ENCODE peak calls at places on chromosomes 12 and 14, in four cellular contexts. A, R, S and J are unnamed samples.

GRCh38 chr12:31325524-31325875 is 450 bp downstream of the SINHCAF start:
- DNase-seq in R (no peak), A (no peak), S (no peak), J (no peak)

GRCh38 chr12:109772622-109773321 is 59.1 kb downstream of the FAM222A start:
- DNase-seq in S (no peak), A (no peak), R (no peak), J (no peak)

GRCh38 chr14:104882325-104882973 is 17.4 kb downstream of the CEP170B start:
- DNase-seq in S (no peak), A (no peak), R (no peak), J (no peak)

GRCh38 chr12:102459314-102459713 is 21.0 kb downstream of the IGF1 start:
- DNase-seq in R (no peak), A (no peak), S (no peak), J (no peak)

GRCh38 chr14:94423465-94424056 is 29.0 kb downstream of the SERPINA11 start:
- DNase-seq in S (no peak), A (no peak), R (peak), J (no peak)

GRCh38 chr12:104702565-104703139 is 245.9 kb downstream of the CHST11 start:
- DNase-seq in S (no peak), A (no peak), R (no peak), J (no peak)

GRCh38 chr12:93857279-93857894 is 180.2 kb downstream of the CRADD start:
- DNase-seq in A (no peak), S (no peak), R (no peak), J (no peak)

GRCh38 chr12:25958254-25959068 is at the start of gene RASSF8:
- DNase-seq in S (no peak), R (peak), A (no peak), J (no peak)

GRCh38 chr12:3958534-3958933 is 85.3 kb upstream of the PARP11 start:
- DNase-seq in S (no peak), R (no peak), A (no peak), J (no peak)

GRCh38 chr14:75063491-75064204 is at the start of gene ACYP1:
- DNase-seq in R (peak), A (peak), S (peak), J (peak)